ENCODE peak calls at places on chromosome 7, in four cellular contexts. One of them, this sample, is unnamed.

GRCh38 chr7:39453743-39454355 is 112.4 kb upstream of the YAE1 start:
- DNase-seq in endothelial cell of umbilical vein: peak
- DNase-seq in GM12878: peak
- DNase-seq in A549: peak
- DNase-seq in this sample: peak

GRCh38 chr7:6705959-6706665 is 635 bp downstream of the ZNF12 start:
- DNase-seq in endothelial cell of umbilical vein: peak
- DNase-seq in A549: peak
- DNase-seq in GM12878: no peak
- DNase-seq in this sample: peak

GRCh38 chr7:137606061-137606674 is 240.6 kb downstream of the DGKI start:
- DNase-seq in A549: peak
- DNase-seq in GM12878: no peak
- DNase-seq in endothelial cell of umbilical vein: peak
- DNase-seq in this sample: peak

GRCh38 chr7:103573479-103574058 is 127.6 kb upstream of the SLC26A5 start:
- DNase-seq in GM12878: no peak
- DNase-seq in A549: peak
- DNase-seq in endothelial cell of umbilical vein: peak
- DNase-seq in this sample: peak

GRCh38 chr7:40346554-40346953 is 211.7 kb downstream of the SUGCT start:
- DNase-seq in endothelial cell of umbilical vein: no peak
- DNase-seq in GM12878: no peak
- DNase-seq in A549: no peak
- DNase-seq in this sample: no peak

GRCh38 chr7:101906291-101907260 is 89.2 kb downstream of the CUX1 start:
- DNase-seq in GM12878: no peak
- DNase-seq in endothelial cell of umbilical vein: no peak
- DNase-seq in A549: no peak
- DNase-seq in this sample: no peak

GRCh38 chr7:27686315-27686714 is 23.6 kb upstream of the HIBADH start:
- DNase-seq in A549: no peak
- DNase-seq in endothelial cell of umbilical vein: peak
- DNase-seq in GM12878: no peak
- DNase-seq in this sample: peak

GRCh38 chr7:27459729-27460048 is 203.0 kb downstream of the HIBADH start:
- DNase-seq in A549: no peak
- DNase-seq in endothelial cell of umbilical vein: no peak
- DNase-seq in GM12878: no peak
- DNase-seq in this sample: no peak

GRCh38 chr7:87231243-87231642 is 11.7 kb upstream of the TMEM243 start:
- DNase-seq in A549: no peak
- DNase-seq in GM12878: no peak
- DNase-seq in endothelial cell of umbilical vein: no peak
- DNase-seq in this sample: no peak

GRCh38 chr7:29408841-29409243 is 154.8 kb upstream of the PRR15 start:
- DNase-seq in GM12878: peak
- DNase-seq in endothelial cell of umbilical vein: peak
- DNase-seq in A549: peak
- DNase-seq in this sample: peak

GRCh38 chr7:1531263-1531978 is 919 bp downstream of the MAFK start:
- DNase-seq in GM12878: no peak
- DNase-seq in endothelial cell of umbilical vein: peak
- DNase-seq in A549: peak
- DNase-seq in this sample: peak

GRCh38 chr7:33893377-33893776 is 12.0 kb upstream of the BMPER start:
- DNase-seq in GM12878: no peak
- DNase-seq in A549: no peak
- DNase-seq in endothelial cell of umbilical vein: no peak
- DNase-seq in this sample: no peak

GRCh38 chr7:81573128-81573527 is 196.7 kb downstream of the HGF start:
- DNase-seq in GM12878: no peak
- DNase-seq in A549: no peak
- DNase-seq in endothelial cell of umbilical vein: no peak
- DNase-seq in this sample: no peak

GRCh38 chr7:30065746-30066145 is 37.5 kb downstream of the PLEKHA8 start:
- DNase-seq in A549: no peak
- DNase-seq in GM12878: no peak
- DNase-seq in endothelial cell of umbilical vein: no peak
- DNase-seq in this sample: no peak

GRCh38 chr7:49486974-49487919 is 286.2 kb upstream of the VWC2 start:
- DNase-seq in A549: no peak
- DNase-seq in GM12878: no peak
- DNase-seq in endothelial cell of umbilical vein: no peak
- DNase-seq in this sample: no peak

DNA sequence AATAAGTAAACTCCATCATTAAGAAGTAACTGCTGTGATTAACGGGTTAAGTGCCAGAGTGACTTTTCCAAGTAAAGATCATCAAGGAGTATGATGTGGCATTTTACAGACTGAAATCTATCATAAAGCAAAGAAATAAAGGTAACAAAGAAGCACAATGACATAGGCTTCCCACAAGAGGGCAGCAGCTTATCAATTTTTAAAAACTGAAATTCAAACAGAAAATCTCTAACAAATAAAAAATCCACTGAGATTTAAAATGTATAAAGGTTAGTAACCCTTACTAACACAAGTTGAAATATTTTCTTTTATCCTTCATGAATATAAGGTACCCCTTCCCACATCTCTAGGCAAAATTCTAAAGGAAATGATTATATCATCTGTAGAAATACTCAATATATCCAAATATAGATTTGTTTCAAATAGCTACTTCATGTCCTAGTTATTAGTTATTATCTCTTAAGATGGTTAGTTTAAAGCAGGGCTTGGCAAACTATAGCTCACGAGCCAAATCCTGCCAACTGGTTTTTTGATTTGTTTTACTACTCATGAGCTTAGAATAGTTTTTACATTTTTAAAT is 29.2 kb downstream of the FAM3C start:
- DNase-seq in A549: peak
- DNase-seq in GM12878: no peak
- DNase-seq in endothelial cell of umbilical vein: peak
- DNase-seq in this sample: peak
- TF ChIP-seq MYC in A549: no peak
- TF ChIP-seq MYC in GM12878: no peak
- TF ChIP-seq MYC in endothelial cell of umbilical vein: no peak
- TF ChIP-seq MYC in this sample: no peak

GRCh38 chr7:45101748-45102147 is 9.7 kb downstream of the TBRG4 start:
- DNase-seq in GM12878: no peak
- DNase-seq in endothelial cell of umbilical vein: no peak
- DNase-seq in A549: no peak
- DNase-seq in this sample: no peak
- TF ChIP-seq MYC in GM12878: no peak
- TF ChIP-seq MYC in endothelial cell of umbilical vein: no peak
- TF ChIP-seq MYC in A549: no peak
- TF ChIP-seq MYC in this sample: no peak

DNA sequence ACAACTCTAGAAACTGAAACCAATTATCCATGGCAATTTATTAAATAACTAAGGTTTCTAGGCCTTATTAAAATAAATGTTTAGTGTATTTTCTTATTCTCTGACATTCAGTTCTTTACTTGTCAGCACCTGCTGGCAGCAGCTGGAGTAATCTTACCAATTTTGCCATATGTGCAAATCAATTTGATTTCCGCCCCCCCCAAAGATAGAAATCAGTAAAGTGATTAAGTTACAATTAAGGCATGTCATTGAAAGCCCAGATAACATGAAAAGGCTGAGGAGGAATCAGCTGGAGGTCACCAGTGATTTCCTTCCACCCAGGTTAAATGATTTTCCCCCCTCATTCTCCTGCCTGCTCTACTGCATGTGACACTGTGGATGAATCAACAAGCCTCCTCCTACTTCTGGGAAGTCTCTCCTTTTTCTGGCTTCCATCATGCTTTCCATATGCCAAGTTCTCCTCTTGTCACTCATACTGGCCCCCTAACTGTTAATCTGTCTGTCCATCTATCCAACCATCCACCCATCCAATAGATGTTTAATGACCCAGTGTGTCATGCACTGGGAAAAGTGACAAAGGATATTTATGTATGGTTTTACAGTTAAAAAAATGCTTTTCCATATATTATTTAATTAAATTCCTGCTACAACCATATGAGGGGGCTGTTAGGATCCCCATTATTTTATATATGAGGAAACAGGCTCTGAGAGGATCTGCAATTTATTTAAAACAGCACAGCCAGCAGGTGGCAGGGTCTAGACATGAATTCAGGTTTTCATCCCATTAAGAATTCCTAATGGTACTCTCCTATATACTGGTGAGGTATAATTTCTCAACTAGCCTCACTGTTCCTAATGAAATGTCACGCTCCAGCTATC is 116.5 kb downstream of the ATXN7L1 start:
- DNase-seq in GM12878: no peak
- DNase-seq in A549: peak
- DNase-seq in endothelial cell of umbilical vein: peak
- DNase-seq in this sample: peak
- TF ChIP-seq MYC in GM12878: no peak
- TF ChIP-seq MYC in A549: no peak
- TF ChIP-seq MYC in endothelial cell of umbilical vein: no peak
- TF ChIP-seq MYC in this sample: no peak

GRCh38 chr7:45037876-45038275 is 37.9 kb downstream of the CCM2 start:
- DNase-seq in A549: no peak
- DNase-seq in GM12878: no peak
- DNase-seq in endothelial cell of umbilical vein: no peak
- DNase-seq in this sample: no peak
- TF ChIP-seq MYC in A549: no peak
- TF ChIP-seq MYC in GM12878: no peak
- TF ChIP-seq MYC in endothelial cell of umbilical vein: no peak
- TF ChIP-seq MYC in this sample: no peak

DNA sequence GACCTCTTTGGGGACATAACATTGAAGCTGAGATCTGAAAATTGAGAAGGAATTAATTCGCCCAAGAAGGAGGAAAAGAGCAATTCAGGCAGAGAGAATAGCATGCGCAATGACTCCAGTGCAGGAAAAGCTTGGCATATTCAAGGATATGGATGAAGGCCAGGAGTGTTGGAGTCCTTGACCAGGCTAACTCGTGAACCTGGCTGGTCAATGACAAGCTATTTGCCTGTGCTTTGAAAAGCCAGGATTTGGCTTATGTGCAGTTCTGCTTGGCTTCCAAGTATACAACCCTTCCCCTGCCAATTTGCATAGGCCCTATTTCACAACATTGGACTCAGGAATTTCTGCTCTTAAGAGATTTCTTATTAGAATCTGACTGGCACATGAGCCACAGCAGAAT is 72.2 kb upstream of the SP8 start:
- DNase-seq in endothelial cell of umbilical vein: no peak
- DNase-seq in A549: no peak
- DNase-seq in GM12878: no peak
- DNase-seq in this sample: no peak
- TF ChIP-seq MYC in endothelial cell of umbilical vein: no peak
- TF ChIP-seq MYC in A549: no peak
- TF ChIP-seq MYC in GM12878: no peak
- TF ChIP-seq MYC in this sample: no peak

This sample was measured in NB4.